ENCODE peak calls at places on chromosome 2, in five cellular contexts. C is esophagus squamous epithelium, P is right atrium auricular region, S is psoas muscle, U is tibial nerve. F is an unnamed sample.

GRCh38 chr2:15870565-15870964 is 69.8 kb upstream of the MYCN start:
- DNase-seq in C (no peak), P (no peak), S (no peak), U (no peak), F (no peak)

GRCh38 chr2:133054297-133054696 is 384.3 kb upstream of the LYPD1 start:
- DNase-seq in C (no peak), P (no peak), S (no peak), U (no peak), F (no peak)

GRCh38 chr2:43790118-43790517 is 16.3 kb downstream of the DYNC2LI1 start:
- DNase-seq in C (no peak), P (no peak), S (no peak), U (no peak), F (no peak)

GRCh38 chr2:101806123-101806522 is 108.6 kb downstream of the MAP4K4 start:
- DNase-seq in C (no peak), P (no peak), S (no peak), U (no peak), F (no peak)

GRCh38 chr2:33366473-33366872 is 110.0 kb upstream of the RASGRP3 start:
- DNase-seq in C (no peak), P (no peak), S (peak), U (no peak), F (no peak)

GRCh38 chr2:219109468-219109867 is 48.7 kb upstream of the IHH start:
- DNase-seq in C (no peak), P (no peak), S (no peak), U (no peak), F (no peak)

GRCh38 chr2:200596774-200597173 is 11.0 kb downstream of the AOX1 start:
- DNase-seq in C (no peak), P (no peak), S (no peak), U (no peak), F (no peak)

GRCh38 chr2:220670461-220670979 is 901.6 kb downstream of the EPHA4 start:
- DNase-seq in C (no peak), P (no peak), S (no peak), U (no peak), F (no peak)

GRCh38 chr2:224433442-224433841 is 31.5 kb upstream of the FAM124B start:
- DNase-seq in C (no peak), P (no peak), S (no peak), U (no peak), F (no peak)

GRCh38 chr2:182949572-182950189 is 83.2 kb upstream of the FRZB start:
- DNase-seq in C (no peak), P (peak), S (peak), U (no peak), F (no peak)

GRCh38 chr2:158456309-158457066 is at the start of the genes CCDC148 and PKP4:
- DNase-seq in C (peak), P (peak), S (peak), U (peak), F (peak)

GRCh38 chr2:132615329-132616085 is 54.5 kb downstream of the LYPD1 start:
- DNase-seq in C (no peak), P (no peak), S (no peak), U (no peak), F (no peak)

GRCh38 chr2:238855891-238856580 is 8.2 kb downstream of the TWIST2 start:
- DNase-seq in C (no peak), P (peak), S (no peak), U (no peak), F (no peak)

GRCh38 chr2:164150601-164151000 is 414.8 kb upstream of the FIGN start:
- DNase-seq in C (no peak), P (no peak), S (no peak), U (no peak), F (no peak)

GRCh38 chr2:120679526-120679925 is 56.1 kb upstream of the GLI2 start:
- DNase-seq in C (no peak), P (no peak), S (no peak), U (no peak), F (no peak)

GRCh38 chr2:219041252-219041651 is at the start of gene CFAP65:
- DNase-seq in C (no peak), P (no peak), S (no peak), U (no peak), F (no peak)

GRCh38 chr2:68466778-68467076 is 367 bp downstream of the FBXO48 start:
- DNase-seq in C (no peak), P (no peak), S (no peak), U (no peak), F (no peak)

GRCh38 chr2:68469935-68470334 is 2.5 kb downstream of the APLF start:
- DNase-seq in C (no peak), P (no peak), S (no peak), U (no peak), F (no peak)

GRCh38 chr2:68467077-68467960 is at the start of the genes APLF and FBXO48:
- DNase-seq in C (peak), P (peak), S (peak), U (peak), F (peak)

GRCh38 chr2:68466361-68466777 is 725 bp downstream of the FBXO48 start:
- DNase-seq in C (no peak), P (no peak), S (no peak), U (no peak), F (no peak)

GRCh38 chr2:68468801-68469200 is 1.4 kb downstream of the APLF start:
- DNase-seq in C (no peak), P (no peak), S (no peak), U (no peak), F (no peak)
- H3K4me3 ChIP-seq in C (no peak), P (no peak), S (peak), U (no peak), F (no peak)

DNA sequence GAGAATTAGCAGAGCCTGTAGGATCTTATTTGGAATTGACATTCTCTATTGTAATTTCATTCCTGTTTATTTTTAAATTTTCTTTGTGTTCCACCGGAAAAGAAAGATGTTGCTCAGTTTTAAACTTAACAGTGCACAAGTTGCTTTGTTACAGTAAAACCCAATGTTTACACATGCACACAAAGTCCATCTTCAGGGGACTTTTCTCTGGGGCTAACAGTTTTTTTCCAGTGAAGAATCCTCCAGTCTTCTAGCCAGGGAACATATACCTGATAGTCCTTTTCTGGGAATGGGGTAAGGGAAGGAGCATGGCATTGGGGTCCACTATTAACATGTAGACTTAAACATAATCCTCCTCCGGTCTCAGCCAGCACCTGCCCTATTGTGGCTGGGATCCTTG is 25.2 kb upstream of the MRPL33 start:
- DNase-seq in C (no peak), P (no peak), S (no peak), U (no peak), F (no peak)
- H3K4me3 ChIP-seq in C (no peak), P (no peak), S (no peak), U (no peak), F (no peak)

GRCh38 chr2:1790996-1791395 is 46.7 kb upstream of the PXDN start:
- DNase-seq in C (no peak), P (no peak), S (no peak), U (no peak), F (no peak)
- H3K4me3 ChIP-seq in C (no peak), P (no peak), S (no peak), U (no peak), F (no peak)

GRCh38 chr2:9751831-9752230 is 91.4 kb upstream of the TAF1B start:
- DNase-seq in C (no peak), P (no peak), S (no peak), U (no peak), F (no peak)

GRCh38 chr2:9752441-9753275 is 90.6 kb upstream of the TAF1B start:
- DNase-seq in C (no peak), P (no peak), S (no peak), U (no peak), F (no peak)

GRCh38 chr2:9753665-9754531 is 89.4 kb upstream of the TAF1B start:
- DNase-seq in C (no peak), P (no peak), S (no peak), U (no peak), F (no peak)

GRCh38 chr2:9754532-9754887 is 88.8 kb upstream of the TAF1B start:
- DNase-seq in C (no peak), P (no peak), S (no peak), U (no peak), F (no peak)

GRCh38 chr2:9753276-9753600 is 90.0 kb upstream of the TAF1B start:
- DNase-seq in C (no peak), P (peak), S (peak), U (peak), F (no peak)
- H3K4me3 ChIP-seq in C (peak), P (no peak), S (no peak), U (no peak), F (peak)

F was measured in coronary artery.